ENCODE peak calls at places on chromosomes 11 and 22, in five cellular contexts. R, E, O, T and D are unnamed samples.

GRCh38 chr11:69842746-69843528 is 23.7 kb upstream of the FGF3 start:
- DNase-seq in T (no peak), E (no peak), R (no peak), O (no peak), D (no peak)

GRCh38 chr22:46993626-46994025 is 231.2 kb downstream of the TBC1D22A start:
- DNase-seq in R (peak; percentile 81), E (no peak), T (no peak), O (no peak), D (no peak)

GRCh38 chr11:2673871-2674471 is 25.8 kb downstream of the KCNQ1OT1 start:
- DNase-seq in R (peak; percentile 24), O (no peak), E (no peak), T (no peak), D (no peak)

GRCh38 chr11:123428221-123428631 is 1.8 kb upstream of the GRAMD1B start:
- DNase-seq in E (no peak), O (no peak), T (no peak), R (no peak), D (no peak)

GRCh38 chr11:10080134-10080533 is 213.9 kb downstream of the SBF2 start:
- DNase-seq in O (no peak), T (no peak), E (no peak), R (no peak), D (no peak)

GRCh38 chr11:10866893-10867331 is 9.1 kb upstream of the ZBED5 start:
- DNase-seq in E (no peak), R (no peak), T (no peak), O (no peak), D (no peak)

GRCh38 chr11:34909955-34910354 is 6.2 kb downstream of the APIP start:
- DNase-seq in O (no peak), E (no peak), R (no peak), T (no peak), D (no peak)

GRCh38 chr22:22400964-22401363 is 107.6 kb downstream of the ZNF280B start:
- DNase-seq in R (no peak), E (no peak), O (no peak), T (no peak), D (no peak)

GRCh38 chr11:65895482-65895981 is 4.7 kb downstream of the FOSL1 start:
- DNase-seq in T (no peak), E (no peak), O (no peak), R (no peak), D (no peak)

GRCh38 chr11:11313426-11313825 is 39.6 kb downstream of the CSNK2A3 start:
- DNase-seq in T (no peak), R (no peak), E (no peak), O (no peak), D (no peak)

GRCh38 chr11:71247551-71248250 is 4.7 kb downstream of the SHANK2 start:
- DNase-seq in R (peak; percentile 52), E (no peak), O (no peak), T (no peak), D (no peak)

GRCh38 chr11:72229336-72229924 is 4.9 kb downstream of the INPPL1 start:
- DNase-seq in O (no peak), R (peak; percentile 17), T (no peak), E (no peak), D (no peak)

GRCh38 chr11:121534131-121535093 is 81.6 kb upstream of the SORL1-AS1 start:
- DNase-seq in O (no peak), E (no peak), R (peak; percentile 46), T (no peak), D (no peak)

GRCh38 chr22:23566716-23567475 is 13.2 kb downstream of the IGLL1 start:
- DNase-seq in T (no peak), O (no peak), R (no peak), E (no peak), D (no peak)

GRCh38 chr22:32574397-32574796 is 99.8 kb downstream of the FBXO7 start:
- DNase-seq in T (no peak), O (no peak), R (no peak), E (no peak), D (no peak)

GRCh38 chr22:45776313-45776585 is 104.6 kb downstream of the ATXN10 start:
- DNase-seq in R (no peak), E (no peak), O (no peak), T (no peak), D (no peak)

GRCh38 chr11:6191733-6192132 is 7.3 kb upstream of the OR52W1 start:
- DNase-seq in R (no peak), T (no peak), E (no peak), O (no peak), D (no peak)

GRCh38 chr11:11243258-11243789 is 109.7 kb downstream of the CSNK2A3 start:
- DNase-seq in E (no peak), R (no peak), T (no peak), O (no peak), D (no peak)

GRCh38 chr11:27217948-27218410 is 145.0 kb downstream of the CCDC34 start:
- DNase-seq in T (no peak), E (no peak), O (no peak), R (no peak), D (no peak)

GRCh38 chr22:32219030-32219429 is 14.2 kb upstream of the RFPL2 start:
- DNase-seq in R (no peak), E (no peak), O (no peak), T (no peak), D (no peak)

GRCh38 chr11:29200776-29201574 is 815.9 kb downstream of the KCNA4 start:
- DNase-seq in R (no peak), E (peak; percentile 60), O (no peak), T (no peak), D (no peak)

GRCh38 chr11:2816941-2817421 is 68.6 kb downstream of the CDKN1C start:
- DNase-seq in R (no peak), O (no peak), E (peak; percentile 28), T (no peak), D (no peak)

GRCh38 chr11:61007971-61008896 is 36.8 kb downstream of the CD6 start:
- DNase-seq in T (peak; percentile 58), E (no peak), R (no peak), O (no peak), D (no peak)

GRCh38 chr11:66419825-66420224 is 1.0 kb upstream of the NPAS4 start:
- DNase-seq in E (no peak), R (no peak), T (no peak), O (no peak), D (no peak)

DNA sequence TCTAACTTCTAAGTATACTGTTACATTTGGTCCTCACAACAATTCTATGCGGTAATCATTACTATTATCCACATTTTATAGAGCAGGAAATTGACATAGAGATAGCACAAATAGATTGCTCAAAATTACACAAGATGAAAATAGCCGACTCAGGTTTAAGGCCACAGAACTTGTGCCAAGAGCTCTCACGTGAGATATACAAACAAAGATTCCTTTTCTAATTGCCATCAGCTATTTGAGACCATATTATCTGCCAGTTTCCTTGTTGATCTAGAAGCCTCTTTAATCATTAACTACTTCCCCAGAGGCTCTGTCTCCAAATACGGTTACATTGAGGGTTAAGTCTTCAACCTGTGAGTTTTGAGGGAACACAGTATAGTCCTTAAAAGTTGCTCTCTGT is 61.0 kb upstream of the GLYATL1B start:
- DNase-seq in T (no peak), E (peak; percentile 16), R (peak; percentile 28), O (no peak), D (no peak)
- TF ChIP-seq POLR2AphosphoS5 in T (no peak), E (no peak), R (no peak), O (no peak), D (no peak)

DNA sequence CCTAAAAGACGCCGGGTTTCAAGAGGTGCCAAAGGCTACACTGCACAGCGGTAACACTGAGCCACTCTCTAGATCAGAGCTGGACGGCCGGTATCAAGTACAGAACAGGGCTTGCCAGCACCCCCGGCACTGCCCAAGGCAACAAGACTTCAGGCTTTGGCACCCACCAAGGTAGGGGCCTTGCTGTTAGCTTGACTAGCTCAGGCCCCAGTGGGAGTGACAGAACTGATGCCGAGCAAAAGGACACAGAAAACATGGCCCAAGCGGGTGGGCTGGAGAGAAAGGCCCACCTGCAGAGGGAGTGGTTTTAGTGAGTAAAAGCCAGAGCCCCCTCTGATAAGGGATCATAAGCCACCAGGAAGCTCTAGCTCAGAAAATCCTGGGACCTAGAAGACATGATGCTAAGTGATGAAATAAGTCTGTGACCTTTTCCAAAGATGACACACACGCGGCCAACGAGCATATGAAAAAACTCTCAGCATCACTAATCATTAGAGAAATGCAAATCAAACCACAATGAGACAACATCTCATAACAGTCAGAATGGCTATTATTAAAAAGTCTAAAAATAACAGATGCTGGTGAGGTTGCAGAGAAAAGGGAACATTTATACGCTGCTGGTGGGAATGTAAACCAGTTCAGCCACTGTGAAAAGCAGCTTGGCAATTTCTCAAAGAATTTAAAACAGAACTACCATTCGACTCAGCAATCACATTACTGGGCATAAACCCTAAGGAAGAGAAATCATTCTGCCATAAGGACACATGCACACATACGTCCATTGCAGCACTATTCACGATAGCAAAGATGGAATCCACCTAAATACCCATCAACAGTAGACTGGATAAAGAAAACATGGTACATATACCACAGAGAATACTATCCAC is 12.9 kb downstream of the EHD1 start:
- DNase-seq in E (no peak), T (no peak), R (no peak), O (no peak), D (no peak)
- TF ChIP-seq POLR2AphosphoS5 in E (no peak), T (no peak), R (peak; percentile 68), O (peak; percentile 42), D (no peak)

DNA sequence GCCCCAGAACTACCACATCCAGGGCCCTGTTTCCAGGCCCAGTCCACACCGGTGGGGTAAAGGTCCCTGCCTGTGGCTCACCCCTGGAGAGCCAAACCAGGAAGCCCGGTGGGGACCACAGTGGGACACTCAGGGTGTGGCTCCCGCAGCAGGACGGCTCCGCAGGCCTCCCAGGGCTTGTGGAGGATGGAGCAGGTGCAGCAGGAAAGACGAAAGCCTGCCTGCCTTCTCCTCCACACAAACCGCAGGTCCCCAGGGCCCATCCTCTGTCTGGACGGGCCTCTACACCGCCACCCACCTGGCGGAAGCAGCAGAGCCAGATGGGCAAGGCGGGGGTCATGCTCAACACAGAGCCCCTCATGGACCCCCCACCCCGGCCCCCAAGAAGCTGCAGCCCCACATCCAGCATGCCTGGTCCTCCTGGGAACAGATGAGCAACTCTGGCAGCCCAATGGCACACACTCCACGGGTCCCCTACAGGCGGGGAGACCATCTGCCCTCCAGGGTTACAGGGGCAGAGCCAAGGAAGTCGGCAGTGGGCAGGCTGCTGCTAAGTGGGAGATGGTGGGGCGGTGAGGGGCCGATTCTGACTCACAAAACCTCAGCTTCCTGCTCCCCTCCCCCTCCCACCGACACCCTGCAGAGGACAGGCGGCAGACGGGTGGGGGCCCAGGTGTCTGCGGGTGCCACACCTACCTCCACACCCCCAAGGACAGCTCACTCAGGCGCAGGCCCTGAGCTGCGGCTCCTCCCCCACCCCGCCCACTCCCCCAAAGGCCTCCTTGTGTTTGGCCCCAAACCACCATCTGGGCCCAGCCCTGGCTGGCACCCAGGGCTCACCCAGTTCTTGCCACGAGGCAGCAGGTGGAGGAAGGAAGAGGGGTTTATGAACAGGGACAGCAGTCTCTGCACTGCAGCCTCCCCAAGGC is 5.2 kb downstream of the SBF1 start:
- DNase-seq in R (peak; percentile 83), O (peak; percentile 97), E (peak; percentile 95), T (peak; percentile 57), D (no peak)
- TF ChIP-seq POLR2AphosphoS5 in R (no peak), O (peak; percentile 13), E (peak; percentile 19), T (no peak), D (no peak)

DNA sequence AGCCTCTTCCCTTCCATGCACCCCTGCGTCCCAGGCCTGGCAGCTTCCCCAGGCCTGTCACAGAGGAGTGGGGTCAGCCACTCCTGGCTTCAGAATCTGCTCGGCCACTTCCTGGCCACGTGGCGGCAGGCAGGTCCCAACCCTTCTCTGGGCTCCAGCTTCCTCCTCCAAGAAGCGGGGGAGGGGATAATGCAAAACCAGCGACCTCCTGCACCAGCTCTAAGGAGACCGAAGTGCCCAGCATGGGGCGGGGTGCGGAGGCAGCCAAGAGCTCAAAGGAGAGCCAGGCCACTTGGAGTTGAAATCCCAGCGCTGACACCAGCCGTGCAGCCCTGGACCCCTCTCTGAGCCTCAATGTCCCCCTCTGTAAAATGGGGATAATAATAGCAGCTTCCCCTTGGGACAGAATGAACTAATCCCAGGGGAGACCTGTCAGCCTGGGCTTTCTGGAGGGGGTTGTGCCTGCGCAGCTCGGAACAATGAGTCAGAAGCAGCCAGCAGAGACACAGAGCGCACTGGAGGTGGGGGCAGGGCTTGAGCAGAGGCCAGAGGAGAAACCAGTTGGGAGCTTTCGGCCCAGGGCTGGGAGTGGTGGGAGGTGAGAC is 22.8 kb upstream of the PICK1 start:
- DNase-seq in E (peak; percentile 45), R (peak; percentile 56), T (peak; percentile 56), O (no peak), D (no peak)
- TF ChIP-seq POLR2AphosphoS5 in E (no peak), R (no peak), T (peak; percentile 55), O (no peak), D (no peak)